ENCODE peak calls at places on chromosomes 7 and 10, in eight cellular contexts. M is CD8-positive, alpha-beta memory T cell; T is pancreas; Y is A549; C is fibroblast of pulmonary artery; R is BJ; Z is tibial artery; H is stomach. G is an unnamed sample.

GRCh38 chr7:129914536-129915272 is 38.1 kb downstream of the UBE2H start:
- DNase-seq in T (no peak), R (no peak), M (peak), Y (no peak), H (no peak), C (peak), Z (no peak), G (no peak)

GRCh38 chr10:102422586-102423129 is 2.0 kb downstream of the FBXL15 start:
- DNase-seq in C (peak), R (no peak), M (no peak), Y (peak), H (peak), Z (peak), T (peak), G (peak)

GRCh38 chr7:128168667-128169210 is 72.3 kb upstream of the LEP start:
- DNase-seq in R (no peak), H (no peak), Y (no peak), T (peak), M (no peak), Z (no peak), C (peak), G (peak)

GRCh38 chr10:130997267-130998045 is 314.1 kb downstream of the TCERG1L start:
- DNase-seq in R (no peak), Y (no peak), H (no peak), Z (no peak), T (no peak), M (no peak), C (no peak), G (no peak)

GRCh38 chr10:178208-178607 is 43.0 kb downstream of the ZMYND11 start:
- DNase-seq in R (no peak), C (peak), M (no peak), T (no peak), Y (peak), Z (no peak), H (no peak), G (no peak)

GRCh38 chr10:78658645-78659632 is 409.8 kb upstream of the ZMIZ1 start:
- DNase-seq in T (no peak), H (no peak), M (no peak), C (no peak), R (no peak), Y (no peak), Z (no peak), G (no peak)

GRCh38 chr10:98790817-98791216 is 344.1 kb upstream of the HPS1 start:
- DNase-seq in Z (no peak), M (no peak), H (no peak), Y (no peak), T (no peak), C (peak), R (no peak), G (no peak)

GRCh38 chr10:59991661-59992060 is 85.3 kb upstream of the CCDC6 start:
- DNase-seq in M (no peak), Y (peak), R (peak), C (peak), H (peak), T (peak), Z (peak), G (peak)

GRCh38 chr10:8042032-8042863 is 12.2 kb upstream of the GATA3 start:
- DNase-seq in M (no peak), T (no peak), R (no peak), Y (no peak), Z (peak), H (no peak), C (no peak), G (no peak)

GRCh38 chr7:93198472-93198871 is 27.8 kb downstream of the HEPACAM2 start:
- DNase-seq in M (no peak), T (no peak), H (no peak), Z (no peak), R (no peak), C (no peak), Y (no peak), G (no peak)

GRCh38 chr10:50846753-50847152 is 38.7 kb downstream of the A1CF start:
- DNase-seq in C (no peak), R (no peak), M (no peak), Y (peak), Z (no peak), H (no peak), T (no peak), G (no peak)

GRCh38 chr10:69869291-69869841 is 67.7 kb downstream of the COL13A1 start:
- DNase-seq in Y (no peak), Z (no peak), M (no peak), R (peak), T (no peak), H (peak), C (peak), G (peak)

GRCh38 chr10:47031251-47031952 is 120.2 kb downstream of the PTPN20 start:
- DNase-seq in R (no peak), Y (peak), T (no peak), H (no peak), Z (no peak), C (no peak), M (no peak), G (no peak)

GRCh38 chr10:62862447-62862846 is 46.3 kb upstream of the EGR2 start:
- DNase-seq in M (no peak), T (no peak), C (no peak), Z (no peak), Y (no peak), R (no peak), H (no peak), G (no peak)

GRCh38 chr10:75919913-75920312 is 488.5 kb downstream of the LRMDA start:
- DNase-seq in R (no peak), T (no peak), C (no peak), H (no peak), Y (no peak), Z (no peak), M (no peak), G (no peak)

GRCh38 chr7:74212661-74213060 is 2.9 kb downstream of the LAT2 start:
- DNase-seq in C (no peak), Y (no peak), H (no peak), T (no peak), M (no peak), R (no peak), Z (no peak), G (no peak)

GRCh38 chr7:69827140-69827919 is 229.1 kb downstream of the AUTS2 start:
- DNase-seq in Y (no peak), R (no peak), C (no peak), Z (no peak), M (no peak), H (no peak), T (no peak), G (no peak)

GRCh38 chr10:78053201-78053868 is 19.7 kb downstream of the RPS24 start:
- DNase-seq in H (no peak), R (peak), Y (no peak), M (no peak), C (peak), T (no peak), Z (peak), G (no peak)

GRCh38 chr7:113752689-113753088 is 166.1 kb downstream of the PPP1R3A start:
- DNase-seq in M (no peak), Z (no peak), T (no peak), C (no peak), Y (no peak), R (no peak), H (no peak), G (no peak)

GRCh38 chr10:17257466-17258321 is 29.7 kb downstream of the VIM start:
- DNase-seq in Z (peak), M (peak), Y (peak), T (peak), C (peak), R (no peak), H (peak), G (peak)

GRCh38 chr10:133527779-133528271 is 662 bp downstream of the CYP2E1 start:
- DNase-seq in Z (no peak), M (no peak), R (no peak), Y (no peak), H (peak), C (no peak), T (peak), G (no peak)

GRCh38 chr10:133528845-133529575 is 1.8 kb downstream of the CYP2E1 start:
- DNase-seq in Y (no peak), M (no peak), R (no peak), C (peak), Z (no peak), T (peak), H (peak), G (no peak)

GRCh38 chr10:133525444-133525843 is 1.7 kb upstream of the CYP2E1 start:
- DNase-seq in Z (no peak), M (no peak), Y (no peak), H (no peak), R (no peak), C (no peak), T (no peak), G (no peak)

GRCh38 chr10:133528296-133528844 is 1.2 kb downstream of the CYP2E1 start:
- DNase-seq in Y (no peak), R (no peak), M (no peak), C (no peak), Z (no peak), T (no peak), H (no peak), G (no peak)

GRCh38 chr10:133526957-133527588 is at the start of gene CYP2E1:
- DNase-seq in C (no peak), H (no peak), M (no peak), R (no peak), Y (no peak), Z (no peak), T (no peak), G (no peak)
- H3K4me3 ChIP-seq in C (no peak), H (peak), M (no peak), R (peak), Y (peak), Z (peak), T (peak), G (no peak)

GRCh38 chr10:6083523-6084475 is 5.0 kb upstream of the RBM17 start:
- DNase-seq in Z (no peak), Y (no peak), H (no peak), R (no peak), C (peak), M (no peak), T (no peak), G (no peak)

GRCh38 chr10:6077071-6077675 is 11.7 kb upstream of the RBM17 start:
- DNase-seq in H (no peak), M (no peak), Z (no peak), T (no peak), Y (no peak), C (no peak), R (no peak), G (no peak)

GRCh38 chr10:6080417-6080973 is 8.3 kb upstream of the RBM17 start:
- DNase-seq in Z (no peak), R (no peak), T (no peak), H (no peak), C (no peak), Y (no peak), M (no peak), G (no peak)

GRCh38 chr10:6086375-6087233 is 2.2 kb upstream of the RBM17 start:
- DNase-seq in H (peak), M (peak), Z (peak), T (peak), Y (peak), R (peak), C (peak), G (peak)

DNA sequence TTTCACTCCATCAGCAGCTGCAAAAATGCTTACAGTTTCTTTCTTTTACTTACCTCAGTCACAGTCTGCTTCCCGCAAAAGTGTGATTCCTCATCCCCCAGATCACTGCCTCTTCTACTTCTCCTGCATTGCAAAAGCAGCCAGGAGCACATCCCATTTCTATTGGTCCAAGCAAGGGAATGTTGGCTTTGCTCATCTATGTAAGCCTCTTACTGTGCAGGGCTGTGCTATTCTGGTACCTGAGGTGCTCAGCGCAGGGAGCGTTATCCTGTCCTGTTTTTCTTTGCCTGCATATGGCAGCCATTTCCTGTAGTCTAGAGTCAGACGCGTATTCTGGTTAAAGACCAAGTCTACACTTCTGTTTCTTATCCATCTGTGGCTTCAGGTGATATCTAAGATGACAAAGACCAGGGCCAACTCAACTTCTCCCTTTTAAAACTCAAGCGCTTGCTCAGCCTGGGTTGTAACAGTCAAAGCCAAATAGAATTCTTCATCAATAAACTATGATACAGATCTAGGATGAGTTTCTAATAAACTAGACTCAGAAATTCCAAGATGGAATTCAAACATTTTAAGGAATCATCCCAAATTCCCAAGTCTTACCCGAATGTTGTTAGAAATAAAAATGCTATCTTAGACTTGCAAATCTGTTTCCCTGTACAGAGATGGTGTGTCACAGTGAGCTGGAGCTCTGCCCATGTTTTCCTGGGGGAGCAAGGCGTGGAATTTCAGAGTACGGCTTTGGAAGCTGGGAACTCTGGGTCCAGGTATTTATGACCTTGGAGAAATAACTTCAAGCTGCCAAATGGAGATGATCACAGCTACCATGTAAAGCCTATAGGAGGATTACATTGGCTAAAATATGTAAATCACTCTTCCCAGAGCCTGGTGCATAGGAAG is 6.1 kb upstream of the RBM17 start:
- DNase-seq in H (no peak), Y (no peak), C (no peak), T (no peak), Z (no peak), R (no peak), M (no peak), G (no peak)
- H3K4me3 ChIP-seq in H (no peak), Y (no peak), C (no peak), T (no peak), Z (no peak), R (no peak), M (no peak), G (no peak)

GRCh38 chr10:113059001-113059780 is 109.1 kb downstream of the TCF7L2 start:
- DNase-seq in C (peak), Z (peak), M (no peak), H (no peak), Y (no peak), T (no peak), R (peak), G (peak)
- H3K4me3 ChIP-seq in C (peak), Z (peak), M (no peak), H (peak), Y (peak), T (no peak), R (peak), G (no peak)

GRCh38 chr7:76369011-76369410 is 10.2 kb upstream of the YWHAG start:
- DNase-seq in M (no peak), C (no peak), T (no peak), R (no peak), Y (peak), Z (no peak), H (no peak), G (no peak)

GRCh38 chr7:76371396-76371795 is 12.6 kb upstream of the YWHAG start:
- DNase-seq in R (no peak), Y (no peak), M (no peak), Z (no peak), C (no peak), T (no peak), H (no peak), G (no peak)

GRCh38 chr7:76375251-76375650 is 16.5 kb upstream of the YWHAG start:
- DNase-seq in M (no peak), R (no peak), Y (no peak), C (no peak), T (no peak), H (no peak), Z (no peak), G (no peak)

GRCh38 chr7:76377186-76377918 is 18.6 kb upstream of the YWHAG start:
- DNase-seq in M (no peak), H (no peak), Z (no peak), C (no peak), R (no peak), T (no peak), Y (peak), G (no peak)

DNA sequence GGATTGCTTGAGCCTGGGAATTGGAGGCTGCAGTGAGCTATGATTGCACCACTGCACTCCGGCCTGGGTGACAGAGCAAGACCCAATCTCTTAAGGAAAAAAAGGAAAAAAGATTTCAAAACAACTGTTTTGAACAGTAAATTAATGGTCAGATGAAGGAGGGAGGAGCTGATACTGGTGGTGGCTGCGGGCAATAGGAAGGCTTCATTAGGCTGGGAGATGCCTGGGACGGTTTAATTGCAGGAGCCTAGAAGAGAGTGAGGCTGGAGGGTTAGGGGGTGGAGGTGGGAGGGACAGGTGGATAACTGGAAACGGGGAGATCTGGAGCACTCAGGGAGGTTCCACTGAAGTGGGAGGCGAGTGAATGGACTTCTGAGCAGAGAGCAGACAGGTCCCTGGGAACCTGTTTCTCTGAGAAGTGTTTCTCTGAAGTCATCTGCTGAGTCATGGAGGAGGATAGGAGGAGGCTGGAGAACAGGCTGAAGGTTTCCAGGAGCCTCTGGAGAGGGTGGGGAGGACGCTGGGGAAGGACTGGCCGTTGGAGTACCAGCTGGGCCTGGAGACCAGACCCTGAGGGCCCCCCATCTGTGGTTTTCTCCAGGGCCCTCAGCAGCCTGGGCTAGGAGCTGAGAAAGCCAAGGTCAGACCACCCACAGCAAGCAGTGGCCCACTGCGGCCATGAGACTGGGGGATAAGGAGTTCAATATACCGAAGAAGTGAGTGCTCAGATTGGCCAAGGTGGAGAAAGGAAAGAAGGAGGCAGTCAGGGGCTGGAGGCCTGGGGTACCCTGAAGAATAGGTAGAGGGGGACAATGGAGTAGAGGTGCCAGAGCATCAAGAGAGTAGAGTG is 14.4 kb upstream of the YWHAG start:
- DNase-seq in H (no peak), Z (no peak), Y (peak), M (no peak), T (no peak), R (no peak), C (peak), G (no peak)
- H3K4me3 ChIP-seq in H (no peak), Z (no peak), Y (no peak), M (no peak), T (no peak), R (no peak), C (no peak), G (no peak)

DNA sequence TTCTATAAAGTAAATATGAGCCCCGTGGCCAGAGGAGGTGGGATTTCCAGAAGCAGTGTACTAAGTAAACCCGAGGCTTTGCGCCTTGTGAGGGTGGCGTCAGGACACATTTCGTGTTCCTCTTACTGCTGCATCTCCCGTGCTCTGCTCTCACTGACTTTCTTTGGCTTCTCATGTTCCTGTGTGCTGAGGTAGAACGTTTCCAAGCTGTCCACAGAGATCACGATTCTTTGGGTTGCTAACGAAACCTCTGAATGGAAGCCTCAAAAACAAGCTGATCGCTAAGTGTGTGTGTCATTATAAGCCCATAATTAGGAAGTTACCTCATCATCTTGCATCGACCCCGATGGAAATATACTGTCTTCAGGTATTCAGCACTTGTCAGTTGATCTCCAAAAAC is 131.8 kb downstream of the CELF2 start:
- DNase-seq in R (no peak), Z (no peak), H (no peak), Y (no peak), M (no peak), C (no peak), T (no peak), G (no peak)
- H3K4me3 ChIP-seq in R (no peak), Z (no peak), H (no peak), Y (no peak), M (peak), C (no peak), T (no peak), G (no peak)

GRCh38 chr10:133179651-133180050 is 19.6 kb downstream of the KNDC1 start:
- DNase-seq in Z (no peak), C (no peak), H (no peak), Y (no peak), M (no peak), T (no peak), R (no peak), G (no peak)

GRCh38 chr10:133177380-133178157 is 17.6 kb downstream of the KNDC1 start:
- DNase-seq in T (no peak), H (no peak), C (no peak), Z (no peak), Y (no peak), M (no peak), R (no peak), G (no peak)

GRCh38 chr10:133178357-133179127 is 18.5 kb downstream of the KNDC1 start:
- DNase-seq in Y (no peak), M (no peak), C (no peak), H (no peak), T (no peak), Z (no peak), R (no peak), G (no peak)

GRCh38 chr10:133180192-133180914 is 20.3 kb downstream of the KNDC1 start:
- DNase-seq in T (no peak), H (no peak), M (no peak), R (no peak), Z (no peak), C (no peak), Y (no peak), G (no peak)

DNA sequence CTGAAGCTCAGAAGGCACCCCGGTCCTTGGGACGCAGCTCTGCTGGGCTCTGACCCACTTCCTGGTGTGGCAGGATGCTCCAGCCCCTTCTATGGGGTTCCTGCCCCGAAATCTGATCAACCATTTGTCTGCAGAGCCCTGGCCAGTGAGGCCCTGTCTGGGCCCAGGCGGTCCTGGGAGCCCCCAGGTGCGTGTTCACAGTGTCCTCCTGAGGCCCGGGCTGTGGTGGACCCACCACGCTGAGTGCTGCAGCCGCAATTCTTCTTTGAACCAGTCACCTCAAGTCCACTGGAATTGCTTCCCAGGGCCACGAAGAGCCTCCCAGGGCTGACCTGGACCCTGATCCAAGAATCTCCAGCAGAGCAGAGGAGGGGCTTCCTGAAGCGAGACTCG is 19.1 kb downstream of the KNDC1 start:
- DNase-seq in C (no peak), M (no peak), H (no peak), Z (no peak), R (no peak), T (no peak), Y (no peak), G (no peak)
- H3K4me3 ChIP-seq in C (no peak), M (no peak), H (no peak), Z (no peak), R (no peak), T (no peak), Y (no peak), G (no peak)

DNA sequence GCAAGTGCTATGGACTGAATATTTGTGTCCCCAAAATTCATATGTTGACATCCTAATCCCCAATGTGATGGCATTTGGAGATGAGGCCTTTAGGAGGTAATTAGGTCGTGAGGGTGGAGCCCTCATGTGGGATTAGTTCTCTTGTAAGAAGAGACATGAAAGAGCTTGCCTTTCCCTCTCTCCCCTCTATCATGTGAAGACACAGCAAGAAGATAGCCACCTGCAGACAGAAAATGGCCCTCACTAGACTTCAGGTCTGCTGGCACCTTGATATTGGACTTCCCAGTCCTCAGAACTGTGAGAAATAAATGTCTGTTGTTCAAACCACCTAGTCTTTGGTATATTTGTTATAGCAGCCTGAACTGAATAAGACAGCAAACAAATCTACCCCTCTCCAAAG is 75.1 kb upstream of the TBX20 start:
- DNase-seq in H (no peak), R (no peak), C (no peak), T (no peak), M (no peak), Z (no peak), Y (no peak), G (no peak)
- H3K4me3 ChIP-seq in H (no peak), R (no peak), C (no peak), T (no peak), M (no peak), Z (no peak), Y (no peak), G (no peak)

G was measured in colonic mucosa.